ENCODE peak calls at places on chromosomes 11 and 22, in eight cellular contexts. M is CD4-positive, CD25-positive, alpha-beta regulatory T cell; E is endodermal cell; I is A549; X is lower lobe of right lung; C is CD8-positive, alpha-beta T cell; K is prostate gland; S is SJSA1. Z is an unnamed sample.
A peak's percentile ranks its signal among the peaks of the same experiment; 100 is the strongest.

GRCh38 chr11:68658661-68659060 is 25.7 kb upstream of the GAL start:
- DNase-seq in M (no peak), E (no peak), I (no peak), X (no peak), C (no peak), K (no peak), S (no peak), Z (no peak)

GRCh38 chr11:67253872-67254624 is 12.2 kb upstream of the GRK2 start:
- DNase-seq in M (no peak), E (peak; percentile 33), I (no peak), X (no peak), C (no peak), K (no peak), S (peak; percentile 42), Z (no peak)

GRCh38 chr11:110160016-110160415 is 66.8 kb downstream of the ZC3H12C start:
- DNase-seq in M (no peak), E (no peak), I (no peak), X (no peak), C (no peak), K (no peak), S (no peak), Z (no peak)

GRCh38 chr11:133418218-133418617 is 114.1 kb downstream of the OPCML start:
- DNase-seq in M (no peak), E (no peak), I (no peak), X (no peak), C (no peak), K (no peak), S (no peak), Z (no peak)

GRCh38 chr11:76694664-76695063 is 24.1 kb upstream of the LRRC32 start:
- DNase-seq in M (no peak), E (no peak), I (no peak), X (no peak), C (no peak), K (no peak), S (no peak), Z (no peak)

GRCh38 chr11:72683782-72684200 is 9.6 kb upstream of the PDE2A start:
- DNase-seq in M (peak; percentile 38), E (peak; percentile 98), I (peak; percentile 85), X (peak; percentile 71), C (peak; percentile 58), K (peak; percentile 49), S (peak; percentile 44), Z (peak; percentile 62)

GRCh38 chr22:40213478-40213877 is 35.8 kb downstream of the TNRC6B start:
- DNase-seq in M (no peak), E (no peak), I (no peak), X (no peak), C (no peak), K (no peak), S (no peak), Z (no peak)

GRCh38 chr22:49093192-49093880 is 734.3 kb downstream of the BRD1 start:
- DNase-seq in M (no peak), E (no peak), I (no peak), X (peak; percentile 34), C (no peak), K (no peak), S (no peak), Z (no peak)

GRCh38 chr22:38104084-38104483 is 6.4 kb downstream of the BAIAP2L2 start:
- DNase-seq in M (no peak), E (peak; percentile 86), I (peak; percentile 44), X (peak; percentile 10), C (no peak), K (no peak), S (no peak), Z (no peak)

GRCh38 chr11:130427049-130427388 is 1.4 kb downstream of the ADAMTS8 start:
- DNase-seq in M (no peak), E (no peak), I (no peak), X (no peak), C (no peak), K (no peak), S (no peak), Z (no peak)
- H3K4me3 ChIP-seq in M (no peak overlapping the region), E (peak overlapping the region; percentile 60), I (peak overlapping the region; percentile 50), X (peak overlapping the region; percentile 54), C (no peak overlapping the region), K (no peak overlapping the region), S (no peak overlapping the region), Z (peak overlapping the region; percentile 60)

DNA sequence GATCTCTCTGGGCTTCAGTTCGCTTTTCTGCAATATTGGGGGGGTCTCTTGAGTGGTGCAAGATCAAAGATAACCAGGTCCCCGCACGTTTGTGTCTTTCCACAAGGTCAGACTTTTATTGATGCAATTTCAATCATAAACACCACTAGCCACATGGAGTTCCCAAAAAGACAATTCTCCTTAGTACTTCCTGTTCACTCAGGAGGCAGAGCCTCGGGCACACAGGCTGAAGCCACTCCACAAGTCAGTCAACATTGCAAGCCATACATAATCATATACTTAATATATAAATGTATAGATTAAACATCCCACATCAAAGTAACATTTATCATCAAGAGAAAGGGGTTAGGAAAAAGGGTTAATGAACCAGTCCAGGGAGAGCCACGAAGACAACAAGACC is 12.0 kb downstream of the ST14 start:
- DNase-seq in M (no peak), E (no peak), I (no peak), X (no peak), C (no peak), K (no peak), S (no peak), Z (no peak)
- H3K27ac ChIP-seq in M (no peak overlapping the region), E (no peak overlapping the region), I (no peak overlapping the region), X (no peak overlapping the region), C (no peak overlapping the region), K (no peak overlapping the region), S (no peak overlapping the region), Z (no peak overlapping the region)

DNA sequence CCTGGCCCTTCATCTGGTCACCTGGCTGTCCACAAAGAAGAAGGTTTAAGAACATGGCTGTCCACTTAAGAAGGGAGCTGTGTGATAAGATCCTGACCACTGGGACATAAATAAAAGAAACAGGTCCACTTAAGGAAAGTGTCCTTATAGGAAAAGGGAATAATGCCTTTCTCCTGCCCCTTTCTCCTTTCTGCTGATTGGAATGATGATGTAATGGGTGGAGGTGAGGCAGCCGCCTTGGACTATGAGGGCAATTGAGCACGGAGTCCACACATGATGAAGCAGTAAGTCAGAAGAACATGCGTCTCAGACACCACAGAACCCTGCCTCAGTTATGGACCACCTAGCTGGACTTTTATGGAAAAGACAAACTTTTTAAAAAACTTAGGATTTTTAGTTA is 401.1 kb downstream of the SHANK2 start:
- DNase-seq in M (no peak), E (no peak), I (no peak), X (no peak), C (no peak), K (no peak), S (no peak), Z (no peak)
- H3K4me3 ChIP-seq in M (no peak overlapping the region), E (no peak overlapping the region), I (no peak overlapping the region), X (no peak overlapping the region), C (no peak overlapping the region), K (no peak overlapping the region), S (no peak overlapping the region), Z (no peak overlapping the region)

GRCh38 chr11:46675949-46676348 is 24.5 kb downstream of the ARHGAP1 start:
- DNase-seq in M (no peak), E (no peak), I (no peak), X (no peak), C (no peak), K (no peak), S (no peak), Z (no peak)
- H3K27ac ChIP-seq in M (peak overlapping the region; percentile 44), E (peak overlapping the region; percentile 77), I (peak overlapping the region; percentile 12), X (peak overlapping the region; percentile 79), C (no peak overlapping the region), K (peak overlapping the region; percentile 75), S (no peak overlapping the region), Z (peak overlapping the region; percentile 88)

GRCh38 chr11:8715501-8715900 is 32.9 kb downstream of the RPL27A start:
- DNase-seq in M (no peak), E (no peak), I (no peak), X (no peak), C (no peak), K (no peak), S (no peak), Z (no peak)
- H3K4me3 ChIP-seq in M (no peak overlapping the region), E (no peak overlapping the region), I (no peak overlapping the region), X (no peak overlapping the region), C (no peak overlapping the region), K (no peak overlapping the region), S (no peak overlapping the region), Z (no peak overlapping the region)

DNA sequence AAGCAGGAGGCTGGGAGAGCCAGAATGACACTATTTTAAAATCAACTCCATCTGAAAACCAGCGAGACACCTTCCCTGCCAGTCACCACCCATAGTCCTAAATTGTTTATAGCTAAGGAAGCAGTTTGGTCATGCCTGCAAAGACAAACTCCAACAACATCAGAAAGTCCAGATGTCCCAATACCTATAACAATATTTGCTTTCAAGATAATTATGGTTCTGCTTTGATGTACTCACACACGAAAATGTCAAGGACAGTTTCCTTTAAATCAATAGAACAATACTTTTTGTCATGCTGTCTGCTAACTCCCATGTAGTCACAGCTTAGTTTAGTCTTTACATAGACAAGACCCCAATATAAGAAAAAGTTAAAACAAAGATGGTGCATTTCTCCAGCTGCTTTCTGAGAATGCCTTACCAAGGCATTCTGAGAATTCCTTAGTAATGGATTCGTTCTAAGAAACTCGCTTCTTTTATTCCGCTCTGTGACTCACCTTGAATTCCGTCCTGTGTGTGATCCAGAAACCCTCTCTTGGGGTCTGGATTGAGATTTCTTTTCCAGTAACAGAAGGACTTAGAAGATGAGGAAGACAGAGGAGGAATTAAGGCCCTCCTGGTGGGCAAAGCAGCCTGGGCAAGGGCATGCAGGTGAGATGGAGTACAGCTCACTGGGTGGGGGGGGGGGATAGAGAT is 9.6 kb upstream of the SCGB2A2 start:
- DNase-seq in M (no peak), E (no peak), I (no peak), X (no peak), C (no peak), K (no peak), S (no peak), Z (no peak)
- H3K27ac ChIP-seq in M (no peak overlapping the region), E (no peak overlapping the region), I (no peak overlapping the region), X (no peak overlapping the region), C (no peak overlapping the region), K (no peak overlapping the region), S (no peak overlapping the region), Z (no peak overlapping the region)

GRCh38 chr11:19715373-19715772 is 2.7 kb downstream of the NAV2 start:
- DNase-seq in M (no peak), E (no peak), I (peak; percentile 29), X (no peak), C (no peak), K (no peak), S (peak; percentile 72), Z (no peak)

GRCh38 chr11:19712281-19713220 is at the start of gene NAV2:
- DNase-seq in M (peak; percentile 67), E (peak; percentile 95), I (peak; percentile 78), X (peak; percentile 94), C (peak; percentile 65), K (peak; percentile 91), S (peak; percentile 89), Z (peak; percentile 94)

GRCh38 chr11:19713221-19714092 is 820 bp downstream of the NAV2 start:
- DNase-seq in M (no peak), E (peak; percentile 74), I (no peak), X (peak; percentile 48), C (no peak), K (no peak), S (no peak), Z (no peak)

GRCh38 chr11:19714387-19715363 is 2.0 kb downstream of the NAV2 start:
- DNase-seq in M (no peak), E (peak; percentile 78), I (no peak), X (peak; percentile 51), C (no peak), K (peak; percentile 56), S (peak; percentile 50), Z (peak; percentile 53)

DNA sequence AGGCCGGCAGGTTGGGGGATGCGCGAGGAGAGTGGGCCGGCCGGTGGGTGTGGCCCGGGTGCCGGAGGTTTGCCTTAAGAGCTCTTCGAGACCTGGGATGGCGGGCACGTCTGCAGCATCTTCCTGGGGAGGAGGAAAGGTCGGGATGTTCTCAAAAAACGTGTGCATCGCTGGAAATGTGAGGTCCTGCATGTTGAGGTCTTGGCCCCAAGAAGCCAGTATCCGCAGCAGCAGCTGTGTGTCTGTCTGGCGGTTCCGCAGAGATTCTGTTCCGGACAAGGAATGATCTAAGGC is 1.4 kb downstream of the NAV2 start:
- DNase-seq in M (no peak), E (no peak), I (no peak), X (no peak), C (no peak), K (no peak), S (no peak), Z (no peak)
- H3K4me3 ChIP-seq in M (peak overlapping the region; percentile 53), E (peak overlapping the region; percentile 23), I (peak overlapping the region; percentile 49), X (peak overlapping the region; percentile 61), C (peak overlapping the region; percentile 59), K (peak overlapping the region; percentile 51), S (peak overlapping the region; percentile 64), Z (peak overlapping the region; percentile 87)